ENCODE peak calls at places on chromosomes 16 and 17, in six cellular contexts. One of them, this sample, is unnamed.
A peak's percentile ranks its signal among the peaks of the same experiment; 100 is the strongest.

GRCh38 chr17:53548252-53548651 is 274.5 kb upstream of the KIF2B start:
- DNase-seq in skeletal muscle cell: no peak
- DNase-seq in lung microvascular endothelial cell: no peak
- DNase-seq in thoracic aorta: no peak
- DNase-seq in iPS-NIHi11: no peak
- DNase-seq in PC-3: no peak
- DNase-seq in this sample: no peak

GRCh38 chr16:28040039-28040438 is 23.5 kb downstream of the GSG1L start:
- DNase-seq in PC-3: no peak
- DNase-seq in thoracic aorta: no peak
- DNase-seq in lung microvascular endothelial cell: no peak
- DNase-seq in skeletal muscle cell: no peak
- DNase-seq in iPS-NIHi11: peak; percentile 25
- DNase-seq in this sample: no peak

GRCh38 chr17:62652251-62653001 is 25.0 kb downstream of the MRC2 start:
- DNase-seq in lung microvascular endothelial cell: peak; percentile 90
- DNase-seq in PC-3: peak; percentile 78
- DNase-seq in iPS-NIHi11: peak; percentile 62
- DNase-seq in skeletal muscle cell: no peak
- DNase-seq in thoracic aorta: no peak
- DNase-seq in this sample: no peak

GRCh38 chr16:3971261-3971660 is 90.7 kb upstream of the CREBBP start:
- DNase-seq in thoracic aorta: no peak
- DNase-seq in PC-3: peak; percentile 75
- DNase-seq in iPS-NIHi11: no peak
- DNase-seq in skeletal muscle cell: peak; percentile 66
- DNase-seq in lung microvascular endothelial cell: no peak
- DNase-seq in this sample: peak; percentile 48

GRCh38 chr16:60636117-60636516 is 1400.1 kb downstream of the CDH8 start:
- DNase-seq in skeletal muscle cell: no peak
- DNase-seq in iPS-NIHi11: no peak
- DNase-seq in lung microvascular endothelial cell: no peak
- DNase-seq in PC-3: peak; percentile 20
- DNase-seq in thoracic aorta: no peak
- DNase-seq in this sample: no peak

GRCh38 chr17:721540-721937 is 6.9 kb upstream of the VPS53 start:
- DNase-seq in iPS-NIHi11: no peak
- DNase-seq in lung microvascular endothelial cell: no peak
- DNase-seq in skeletal muscle cell: no peak
- DNase-seq in PC-3: no peak
- DNase-seq in thoracic aorta: no peak
- DNase-seq in this sample: no peak

GRCh38 chr17:81223758-81224122 is 975 bp upstream of the CEP131 start:
- DNase-seq in iPS-NIHi11: no peak
- DNase-seq in skeletal muscle cell: no peak
- DNase-seq in thoracic aorta: no peak
- DNase-seq in lung microvascular endothelial cell: no peak
- DNase-seq in PC-3: peak; percentile 26
- DNase-seq in this sample: no peak

GRCh38 chr16:29744541-29745101 is 1.2 kb downstream of the C16orf54 start:
- DNase-seq in lung microvascular endothelial cell: no peak
- DNase-seq in skeletal muscle cell: no peak
- DNase-seq in thoracic aorta: no peak
- DNase-seq in iPS-NIHi11: peak; percentile 41
- DNase-seq in PC-3: no peak
- DNase-seq in this sample: no peak

GRCh38 chr16:65312071-65312470 is 190.2 kb upstream of the CDH11 start:
- DNase-seq in thoracic aorta: no peak
- DNase-seq in skeletal muscle cell: no peak
- DNase-seq in PC-3: peak; percentile 7
- DNase-seq in lung microvascular endothelial cell: no peak
- DNase-seq in iPS-NIHi11: no peak
- DNase-seq in this sample: no peak

GRCh38 chr17:66841328-66841727 is 6.4 kb downstream of the CACNG5 start:
- DNase-seq in lung microvascular endothelial cell: no peak
- DNase-seq in thoracic aorta: no peak
- DNase-seq in PC-3: peak; percentile 42
- DNase-seq in iPS-NIHi11: no peak
- DNase-seq in skeletal muscle cell: no peak
- DNase-seq in this sample: no peak

GRCh38 chr17:13601776-13602551 is at the start of gene HS3ST3A1:
- DNase-seq in skeletal muscle cell: peak; percentile 68
- DNase-seq in PC-3: peak; percentile 84
- DNase-seq in lung microvascular endothelial cell: no peak
- DNase-seq in thoracic aorta: no peak
- DNase-seq in iPS-NIHi11: peak; percentile 88
- DNase-seq in this sample: no peak

GRCh38 chr17:3894188-3894587 is 1.3 kb upstream of the CAMKK1 start:
- DNase-seq in thoracic aorta: no peak
- DNase-seq in lung microvascular endothelial cell: no peak
- DNase-seq in iPS-NIHi11: no peak
- DNase-seq in PC-3: no peak
- DNase-seq in skeletal muscle cell: no peak
- DNase-seq in this sample: no peak

GRCh38 chr17:16013943-16014407 is 14.4 kb downstream of the TTC19 start:
- DNase-seq in thoracic aorta: no peak
- DNase-seq in iPS-NIHi11: peak; percentile 12
- DNase-seq in PC-3: peak; percentile 90
- DNase-seq in lung microvascular endothelial cell: peak; percentile 76
- DNase-seq in skeletal muscle cell: peak; percentile 58
- DNase-seq in this sample: peak; percentile 22

GRCh38 chr17:19288453-19288852 is 51.3 kb downstream of the EPN2 start:
- DNase-seq in iPS-NIHi11: peak; percentile 82
- DNase-seq in PC-3: no peak
- DNase-seq in lung microvascular endothelial cell: no peak
- DNase-seq in skeletal muscle cell: no peak
- DNase-seq in thoracic aorta: no peak
- DNase-seq in this sample: no peak

GRCh38 chr17:37801131-37801530 is 56.3 kb upstream of the HNF1B start:
- DNase-seq in lung microvascular endothelial cell: no peak
- DNase-seq in iPS-NIHi11: no peak
- DNase-seq in skeletal muscle cell: no peak
- DNase-seq in thoracic aorta: no peak
- DNase-seq in PC-3: no peak
- DNase-seq in this sample: no peak

GRCh38 chr16:53045554-53046250 is 7.0 kb downstream of the CHD9NB start:
- DNase-seq in PC-3: peak; percentile 38
- DNase-seq in lung microvascular endothelial cell: no peak
- DNase-seq in skeletal muscle cell: no peak
- DNase-seq in iPS-NIHi11: no peak
- DNase-seq in thoracic aorta: no peak
- DNase-seq in this sample: no peak

GRCh38 chr17:14953405-14953804 is 311.7 kb downstream of the PMP22 start:
- DNase-seq in thoracic aorta: no peak
- DNase-seq in skeletal muscle cell: no peak
- DNase-seq in PC-3: no peak
- DNase-seq in iPS-NIHi11: no peak
- DNase-seq in lung microvascular endothelial cell: no peak
- DNase-seq in this sample: no peak

GRCh38 chr17:69179227-69179952 is 37.7 kb upstream of the ABCA6 start:
- DNase-seq in PC-3: no peak
- DNase-seq in lung microvascular endothelial cell: no peak
- DNase-seq in skeletal muscle cell: no peak
- DNase-seq in thoracic aorta: no peak
- DNase-seq in iPS-NIHi11: no peak
- DNase-seq in this sample: no peak

GRCh38 chr17:58534901-58535421 is 20.5 kb upstream of the MTMR4 start:
- DNase-seq in PC-3: peak; percentile 53
- DNase-seq in thoracic aorta: no peak
- DNase-seq in lung microvascular endothelial cell: no peak
- DNase-seq in skeletal muscle cell: no peak
- DNase-seq in iPS-NIHi11: no peak
- DNase-seq in this sample: no peak

GRCh38 chr16:78770353-78771091 is 671.1 kb downstream of the WWOX start:
- DNase-seq in PC-3: peak; percentile 5
- DNase-seq in lung microvascular endothelial cell: peak; percentile 22
- DNase-seq in iPS-NIHi11: peak; percentile 96
- DNase-seq in skeletal muscle cell: no peak
- DNase-seq in thoracic aorta: peak; percentile 18
- DNase-seq in this sample: no peak

GRCh38 chr17:79159926-79160325 is 85.3 kb downstream of the ENGASE start:
- DNase-seq in lung microvascular endothelial cell: no peak
- DNase-seq in thoracic aorta: no peak
- DNase-seq in iPS-NIHi11: no peak
- DNase-seq in PC-3: no peak
- DNase-seq in skeletal muscle cell: no peak
- DNase-seq in this sample: no peak

GRCh38 chr17:38798614-38799500 is 499 bp downstream of the PIP4K2B start:
- DNase-seq in skeletal muscle cell: peak; percentile 13
- DNase-seq in thoracic aorta: peak; percentile 8
- DNase-seq in iPS-NIHi11: peak; percentile 73
- DNase-seq in PC-3: peak; percentile 18
- DNase-seq in lung microvascular endothelial cell: peak; percentile 64
- DNase-seq in this sample: no peak

GRCh38 chr16:84387021-84387420 is 18.7 kb downstream of the ATP2C2 start:
- DNase-seq in skeletal muscle cell: no peak
- DNase-seq in lung microvascular endothelial cell: no peak
- DNase-seq in thoracic aorta: no peak
- DNase-seq in PC-3: no peak
- DNase-seq in iPS-NIHi11: no peak
- DNase-seq in this sample: no peak

GRCh38 chr17:43381204-43381603 is 17.6 kb upstream of the ARL4D start:
- DNase-seq in lung microvascular endothelial cell: no peak
- DNase-seq in PC-3: no peak
- DNase-seq in skeletal muscle cell: no peak
- DNase-seq in iPS-NIHi11: no peak
- DNase-seq in thoracic aorta: no peak
- DNase-seq in this sample: no peak

GRCh38 chr16:23466162-23466885 is 13.3 kb upstream of the COG7 start:
- DNase-seq in thoracic aorta: no peak
- DNase-seq in skeletal muscle cell: peak; percentile 70
- DNase-seq in lung microvascular endothelial cell: no peak
- DNase-seq in iPS-NIHi11: no peak
- DNase-seq in PC-3: peak; percentile 92
- DNase-seq in this sample: peak; percentile 17

GRCh38 chr16:8346291-8346690 is 244.0 kb downstream of the TMEM114 start:
- DNase-seq in skeletal muscle cell: no peak
- DNase-seq in thoracic aorta: no peak
- DNase-seq in iPS-NIHi11: peak; percentile 66
- DNase-seq in lung microvascular endothelial cell: no peak
- DNase-seq in PC-3: no peak
- DNase-seq in this sample: no peak

This sample was measured in BJ.